ENCODE peak calls at places on chromosomes 5 and 9, in nine cellular contexts. One of them, this sample, is unnamed.
A peak's percentile ranks its signal among the peaks of the same experiment; 100 is the strongest.

GRCh38 chr9:130311019-130311773 is 45.6 kb downstream of the HMCN2 start:
- DNase-seq in Peyer's patch: no peak
- DNase-seq in IMR-90: no peak
- DNase-seq in adrenal gland: no peak
- DNase-seq in breast epithelium: no peak
- DNase-seq in body of pancreas: no peak
- DNase-seq in A549: no peak
- DNase-seq in ovary: no peak
- DNase-seq in uterus: no peak
- DNase-seq in this sample: no peak

GRCh38 chr5:72788851-72789505 is 27.5 kb upstream of the TNPO1 start:
- DNase-seq in Peyer's patch: no peak
- DNase-seq in IMR-90: peak; percentile 8
- DNase-seq in adrenal gland: no peak
- DNase-seq in breast epithelium: no peak
- DNase-seq in body of pancreas: no peak
- DNase-seq in A549: peak; percentile 77
- DNase-seq in ovary: no peak
- DNase-seq in uterus: no peak
- DNase-seq in this sample: no peak

GRCh38 chr5:98638701-98639100 is 134.8 kb upstream of the RGMB start:
- DNase-seq in Peyer's patch: no peak
- DNase-seq in IMR-90: peak; percentile 87
- DNase-seq in adrenal gland: peak; percentile 38
- DNase-seq in breast epithelium: no peak
- DNase-seq in body of pancreas: peak; percentile 18
- DNase-seq in A549: no peak
- DNase-seq in ovary: no peak
- DNase-seq in uterus: no peak
- DNase-seq in this sample: no peak

GRCh38 chr9:96222132-96222531 is 79.8 kb downstream of the HSD17B3 start:
- DNase-seq in Peyer's patch: no peak
- DNase-seq in IMR-90: no peak
- DNase-seq in adrenal gland: no peak
- DNase-seq in breast epithelium: no peak
- DNase-seq in body of pancreas: no peak
- DNase-seq in A549: peak; percentile 41
- DNase-seq in ovary: no peak
- DNase-seq in uterus: no peak
- DNase-seq in this sample: no peak

GRCh38 chr5:79546782-79547428 is 33.0 kb upstream of the HOMER1 start:
- DNase-seq in Peyer's patch: no peak
- DNase-seq in IMR-90: peak; percentile 70
- DNase-seq in adrenal gland: no peak
- DNase-seq in breast epithelium: no peak
- DNase-seq in body of pancreas: no peak
- DNase-seq in A549: no peak
- DNase-seq in ovary: no peak
- DNase-seq in uterus: no peak
- DNase-seq in this sample: no peak

GRCh38 chr9:4922730-4923129 is 62.3 kb upstream of the JAK2 start:
- DNase-seq in Peyer's patch: no peak
- DNase-seq in IMR-90: no peak
- DNase-seq in adrenal gland: no peak
- DNase-seq in breast epithelium: no peak
- DNase-seq in body of pancreas: no peak
- DNase-seq in A549: no peak
- DNase-seq in ovary: no peak
- DNase-seq in uterus: no peak
- DNase-seq in this sample: no peak

GRCh38 chr5:156326718-156327259 is at the start of gene SGCD:
- DNase-seq in Peyer's patch: peak; percentile 53
- DNase-seq in IMR-90: peak; percentile 90
- DNase-seq in adrenal gland: peak; percentile 60
- DNase-seq in breast epithelium: peak; percentile 53
- DNase-seq in body of pancreas: peak; percentile 21
- DNase-seq in A549: peak; percentile 47
- DNase-seq in ovary: peak; percentile 62
- DNase-seq in uterus: peak; percentile 53
- DNase-seq in this sample: no peak

GRCh38 chr9:113541019-113541900 is 77.7 kb downstream of the RGS3 start:
- DNase-seq in Peyer's patch: no peak
- DNase-seq in IMR-90: peak; percentile 55
- DNase-seq in adrenal gland: peak; percentile 63
- DNase-seq in breast epithelium: no peak
- DNase-seq in body of pancreas: peak; percentile 50
- DNase-seq in A549: peak; percentile 60
- DNase-seq in ovary: no peak
- DNase-seq in uterus: no peak
- DNase-seq in this sample: no peak

GRCh38 chr9:37914701-37915358 is 10.9 kb upstream of the SLC25A51 start:
- DNase-seq in Peyer's patch: no peak
- DNase-seq in IMR-90: no peak
- DNase-seq in adrenal gland: no peak
- DNase-seq in breast epithelium: no peak
- DNase-seq in body of pancreas: no peak
- DNase-seq in A549: no peak
- DNase-seq in ovary: no peak
- DNase-seq in uterus: no peak
- DNase-seq in this sample: no peak

GRCh38 chr5:176888016-176888864 is 10.9 kb downstream of the HK3 start:
- DNase-seq in Peyer's patch: peak; percentile 24
- DNase-seq in IMR-90: no peak
- DNase-seq in adrenal gland: no peak
- DNase-seq in breast epithelium: peak; percentile 31
- DNase-seq in body of pancreas: no peak
- DNase-seq in A549: no peak
- DNase-seq in ovary: no peak
- DNase-seq in uterus: no peak
- DNase-seq in this sample: no peak

DNA sequence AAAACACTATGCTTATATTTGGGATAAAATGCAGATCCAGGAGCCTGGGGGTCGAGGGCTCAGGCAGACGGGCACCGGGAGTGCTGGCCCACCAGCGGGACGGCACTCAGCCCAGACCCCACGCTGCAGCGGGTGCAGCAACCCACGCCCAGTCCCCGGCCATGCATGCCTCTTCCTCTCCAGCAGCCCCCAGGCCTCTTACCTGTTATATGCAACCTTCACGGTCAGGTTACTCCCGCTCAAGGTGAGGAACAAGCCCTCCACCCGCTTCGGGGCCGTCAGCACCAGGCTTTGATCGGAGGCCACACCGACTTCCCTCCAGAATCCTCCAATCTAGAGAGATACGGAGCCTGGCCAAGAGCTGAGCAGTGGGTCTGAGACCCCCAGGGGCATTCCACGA is 1.2 kb downstream of the LCN8 start:
- DNase-seq in Peyer's patch: no peak
- DNase-seq in IMR-90: no peak
- DNase-seq in adrenal gland: no peak
- DNase-seq in breast epithelium: no peak
- DNase-seq in body of pancreas: no peak
- DNase-seq in A549: no peak
- DNase-seq in ovary: no peak
- DNase-seq in uterus: no peak
- DNase-seq in this sample: no peak
- TF ChIP-seq POLR2A in Peyer's patch: no peak
- TF ChIP-seq POLR2A in IMR-90: no peak
- TF ChIP-seq POLR2A in adrenal gland: no peak
- TF ChIP-seq POLR2A in breast epithelium: no peak
- TF ChIP-seq POLR2A in body of pancreas: no peak
- TF ChIP-seq POLR2A in A549: no peak
- TF ChIP-seq POLR2A in ovary: no peak
- TF ChIP-seq POLR2A in uterus: no peak
- TF ChIP-seq POLR2A in this sample: no peak

GRCh38 chr9:68974431-68974830 is 39.5 kb downstream of the PRKACG start:
- DNase-seq in Peyer's patch: no peak
- DNase-seq in IMR-90: no peak
- DNase-seq in adrenal gland: no peak
- DNase-seq in breast epithelium: no peak
- DNase-seq in body of pancreas: no peak
- DNase-seq in A549: no peak
- DNase-seq in ovary: no peak
- DNase-seq in uterus: no peak
- DNase-seq in this sample: peak; percentile 26
- TF ChIP-seq POLR2A in Peyer's patch: no peak
- TF ChIP-seq POLR2A in IMR-90: no peak
- TF ChIP-seq POLR2A in adrenal gland: no peak
- TF ChIP-seq POLR2A in breast epithelium: no peak
- TF ChIP-seq POLR2A in body of pancreas: no peak
- TF ChIP-seq POLR2A in A549: no peak
- TF ChIP-seq POLR2A in ovary: no peak
- TF ChIP-seq POLR2A in uterus: no peak
- TF ChIP-seq POLR2A in this sample: no peak

DNA sequence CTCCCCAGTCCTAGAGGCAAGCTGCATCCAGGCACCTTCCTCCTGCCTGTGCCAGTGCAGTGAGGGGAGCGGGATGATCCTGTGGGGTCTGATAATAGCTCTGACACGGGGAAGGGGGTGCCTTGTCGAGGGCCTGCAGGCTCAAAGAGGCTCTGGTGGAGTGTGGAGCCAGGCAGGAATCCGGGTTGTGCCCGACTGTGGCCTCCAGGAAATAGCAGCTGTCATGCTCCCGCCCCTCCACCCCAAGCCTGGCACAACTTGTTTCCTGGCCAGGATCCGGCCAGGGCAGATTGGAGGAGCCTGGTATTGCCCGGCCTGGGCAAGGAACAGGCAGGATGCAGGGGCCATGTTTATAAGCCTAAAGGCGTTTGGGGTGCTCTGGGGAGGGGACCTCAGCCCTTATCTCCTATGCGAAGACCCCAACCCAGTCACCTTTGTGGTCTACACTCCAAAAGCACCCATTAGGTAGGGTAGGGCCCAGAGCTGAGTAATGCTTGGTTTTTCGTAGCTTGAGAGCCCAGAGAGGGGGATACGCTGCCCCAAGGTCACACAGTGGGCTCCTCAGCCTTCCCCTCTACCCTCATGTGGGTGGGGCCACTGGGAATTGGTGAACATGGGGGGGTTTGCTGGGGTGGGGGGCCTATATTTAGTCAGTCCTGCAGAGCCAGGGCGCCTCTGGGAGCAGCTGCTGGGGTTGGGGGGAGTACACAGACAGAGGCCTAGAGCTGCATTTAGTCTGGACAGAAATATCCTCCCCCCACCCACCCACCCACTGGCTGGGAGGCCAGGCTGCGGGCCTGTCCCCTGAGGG is 12.2 kb downstream of the CXXC5 start:
- DNase-seq in Peyer's patch: peak; percentile 84
- DNase-seq in IMR-90: no peak
- DNase-seq in adrenal gland: peak; percentile 90
- DNase-seq in breast epithelium: peak; percentile 91
- DNase-seq in body of pancreas: peak; percentile 94
- DNase-seq in A549: peak; percentile 68
- DNase-seq in ovary: no peak
- DNase-seq in uterus: peak; percentile 62
- DNase-seq in this sample: no peak
- TF ChIP-seq POLR2A in Peyer's patch: peak; percentile 39
- TF ChIP-seq POLR2A in IMR-90: no peak
- TF ChIP-seq POLR2A in adrenal gland: peak; percentile 88
- TF ChIP-seq POLR2A in breast epithelium: no peak
- TF ChIP-seq POLR2A in body of pancreas: peak; percentile 83
- TF ChIP-seq POLR2A in A549: no peak
- TF ChIP-seq POLR2A in ovary: no peak
- TF ChIP-seq POLR2A in uterus: peak; percentile 19
- TF ChIP-seq POLR2A in this sample: no peak

GRCh38 chr5:66969963-66970362 is 226.6 kb downstream of the CD180 start:
- DNase-seq in Peyer's patch: no peak
- DNase-seq in IMR-90: no peak
- DNase-seq in adrenal gland: no peak
- DNase-seq in breast epithelium: no peak
- DNase-seq in body of pancreas: no peak
- DNase-seq in A549: no peak
- DNase-seq in ovary: no peak
- DNase-seq in uterus: no peak
- DNase-seq in this sample: no peak

GRCh38 chr5:66963559-66963971 is 233.0 kb downstream of the CD180 start:
- DNase-seq in Peyer's patch: no peak
- DNase-seq in IMR-90: peak; percentile 40
- DNase-seq in adrenal gland: no peak
- DNase-seq in breast epithelium: no peak
- DNase-seq in body of pancreas: no peak
- DNase-seq in A549: no peak
- DNase-seq in ovary: no peak
- DNase-seq in uterus: no peak
- DNase-seq in this sample: no peak

GRCh38 chr5:66967826-66968262 is 228.8 kb downstream of the CD180 start:
- DNase-seq in Peyer's patch: no peak
- DNase-seq in IMR-90: peak; percentile 53
- DNase-seq in adrenal gland: peak; percentile 30
- DNase-seq in breast epithelium: no peak
- DNase-seq in body of pancreas: no peak
- DNase-seq in A549: no peak
- DNase-seq in ovary: no peak
- DNase-seq in uterus: no peak
- DNase-seq in this sample: no peak

GRCh38 chr5:66966439-66966838 is 230.2 kb downstream of the CD180 start:
- DNase-seq in Peyer's patch: no peak
- DNase-seq in IMR-90: no peak
- DNase-seq in adrenal gland: no peak
- DNase-seq in breast epithelium: no peak
- DNase-seq in body of pancreas: no peak
- DNase-seq in A549: peak; percentile 19
- DNase-seq in ovary: no peak
- DNase-seq in uterus: no peak
- DNase-seq in this sample: no peak

DNA sequence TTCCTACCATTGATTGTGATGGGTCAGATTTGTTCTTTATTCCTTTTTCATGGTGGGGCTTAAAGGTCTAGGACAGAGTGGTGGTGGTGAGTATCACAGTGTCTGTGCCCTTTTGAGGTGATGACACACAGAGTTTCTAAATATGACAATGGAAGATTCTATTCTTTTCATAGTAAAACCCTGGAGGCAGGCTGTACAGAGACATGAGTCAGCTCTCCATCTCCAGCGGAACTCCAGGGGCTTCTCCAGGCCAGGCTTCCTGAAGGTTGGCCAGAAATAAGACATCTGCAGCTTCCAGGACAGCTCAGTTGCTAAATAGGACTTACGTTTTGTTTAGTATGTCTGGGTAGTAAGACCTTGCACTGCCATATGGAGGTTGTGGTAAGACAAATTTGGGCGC is 229.5 kb downstream of the CD180 start:
- DNase-seq in Peyer's patch: no peak
- DNase-seq in IMR-90: peak; percentile 86
- DNase-seq in adrenal gland: no peak
- DNase-seq in breast epithelium: no peak
- DNase-seq in body of pancreas: no peak
- DNase-seq in A549: no peak
- DNase-seq in ovary: no peak
- DNase-seq in uterus: no peak
- DNase-seq in this sample: no peak
- TF ChIP-seq POLR2A in Peyer's patch: no peak
- TF ChIP-seq POLR2A in IMR-90: no peak
- TF ChIP-seq POLR2A in adrenal gland: no peak
- TF ChIP-seq POLR2A in breast epithelium: no peak
- TF ChIP-seq POLR2A in body of pancreas: no peak
- TF ChIP-seq POLR2A in A549: no peak
- TF ChIP-seq POLR2A in ovary: no peak
- TF ChIP-seq POLR2A in uterus: no peak
- TF ChIP-seq POLR2A in this sample: no peak